ENCODE peak calls at places on chromosomes 11 and 22, in seven cellular contexts. R, K, P, D, S, W and Y are unnamed samples.

GRCh38 chr11:67345949-67346819 is 7.2 kb downstream of the POLD4 start:
- DNase-seq in R (peak), K (no peak), P (peak), D (peak), S (no peak), W (no peak), Y (no peak)

GRCh38 chr11:69775163-69775755 is at the start of gene FGF4:
- DNase-seq in R (no peak), K (no peak), P (no peak), D (no peak), S (no peak), W (no peak), Y (no peak)

GRCh38 chr11:65262775-65263174 is 1.0 kb downstream of the POLA2 start:
- DNase-seq in R (no peak), K (no peak), P (no peak), D (no peak), S (no peak), W (peak), Y (no peak)

GRCh38 chr11:107203656-107204055 is 185.4 kb upstream of the GUCY1A2 start:
- DNase-seq in R (no peak), K (no peak), P (no peak), D (no peak), S (no peak), W (no peak), Y (no peak)

GRCh38 chr11:108929241-108929640 is 264.4 kb downstream of the DDX10 start:
- DNase-seq in R (no peak), K (no peak), P (no peak), D (peak), S (no peak), W (no peak), Y (no peak)

GRCh38 chr22:36442506-36443197 is 38.8 kb downstream of the TXN2 start:
- DNase-seq in R (no peak), K (no peak), P (peak), D (no peak), S (no peak), W (no peak), Y (no peak)

GRCh38 chr11:46845440-46845739 is 690 bp downstream of the CKAP5 start:
- DNase-seq in R (no peak), K (no peak), P (no peak), D (no peak), S (no peak), W (no peak), Y (no peak)

GRCh38 chr22:20064545-20065262 is 15.3 kb upstream of the DGCR8 start:
- DNase-seq in R (no peak), K (no peak), P (no peak), D (no peak), S (no peak), W (peak), Y (no peak)

DNA sequence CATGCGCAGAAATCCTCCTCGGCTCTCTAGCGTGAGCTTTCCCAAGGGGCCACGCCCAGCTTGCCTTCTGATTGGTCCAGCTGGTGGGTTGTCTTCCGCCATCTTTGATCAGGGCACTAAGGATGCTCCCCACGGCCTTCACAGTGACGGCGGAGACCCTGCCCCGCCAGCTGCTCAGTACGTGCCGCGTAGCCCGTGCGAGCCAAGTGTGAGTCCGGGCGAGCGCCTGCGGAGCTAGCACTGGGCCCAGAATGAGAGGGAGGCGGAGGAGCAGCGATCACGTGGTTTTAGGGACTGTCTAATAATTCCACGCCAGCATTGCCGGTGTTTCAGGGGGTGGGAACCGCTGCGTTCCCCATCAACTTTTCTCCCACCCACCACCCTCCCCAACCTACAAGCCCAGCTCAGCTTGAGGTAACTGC is 1.6 kb upstream of the MTFP1 start:
- DNase-seq in R (peak), K (peak), P (peak), D (peak), S (peak), W (peak), Y (peak)
- TF ChIP-seq EP300 in R (no peak), K (peak), P (peak), D (no peak), S (no peak), W (no peak), Y (peak)

GRCh38 chr22:37634505-37635002 is 4.9 kb upstream of the SH3BP1 start:
- DNase-seq in R (no peak), K (no peak), P (no peak), D (no peak), S (peak), W (no peak), Y (no peak)
- H3K4me3 ChIP-seq in R (no peak), K (peak), P (no peak), D (no peak), S (peak), W (no peak), Y (peak)

GRCh38 chr22:45318168-45318557 is 8.4 kb downstream of the FAM118A start:
- DNase-seq in R (peak), K (peak), P (peak), D (no peak), S (peak), W (peak), Y (peak)
- TF ChIP-seq POLR2A in R (no peak), K (no peak), P (no peak), D (no peak), S (no peak), W (no peak), Y (no peak)

DNA sequence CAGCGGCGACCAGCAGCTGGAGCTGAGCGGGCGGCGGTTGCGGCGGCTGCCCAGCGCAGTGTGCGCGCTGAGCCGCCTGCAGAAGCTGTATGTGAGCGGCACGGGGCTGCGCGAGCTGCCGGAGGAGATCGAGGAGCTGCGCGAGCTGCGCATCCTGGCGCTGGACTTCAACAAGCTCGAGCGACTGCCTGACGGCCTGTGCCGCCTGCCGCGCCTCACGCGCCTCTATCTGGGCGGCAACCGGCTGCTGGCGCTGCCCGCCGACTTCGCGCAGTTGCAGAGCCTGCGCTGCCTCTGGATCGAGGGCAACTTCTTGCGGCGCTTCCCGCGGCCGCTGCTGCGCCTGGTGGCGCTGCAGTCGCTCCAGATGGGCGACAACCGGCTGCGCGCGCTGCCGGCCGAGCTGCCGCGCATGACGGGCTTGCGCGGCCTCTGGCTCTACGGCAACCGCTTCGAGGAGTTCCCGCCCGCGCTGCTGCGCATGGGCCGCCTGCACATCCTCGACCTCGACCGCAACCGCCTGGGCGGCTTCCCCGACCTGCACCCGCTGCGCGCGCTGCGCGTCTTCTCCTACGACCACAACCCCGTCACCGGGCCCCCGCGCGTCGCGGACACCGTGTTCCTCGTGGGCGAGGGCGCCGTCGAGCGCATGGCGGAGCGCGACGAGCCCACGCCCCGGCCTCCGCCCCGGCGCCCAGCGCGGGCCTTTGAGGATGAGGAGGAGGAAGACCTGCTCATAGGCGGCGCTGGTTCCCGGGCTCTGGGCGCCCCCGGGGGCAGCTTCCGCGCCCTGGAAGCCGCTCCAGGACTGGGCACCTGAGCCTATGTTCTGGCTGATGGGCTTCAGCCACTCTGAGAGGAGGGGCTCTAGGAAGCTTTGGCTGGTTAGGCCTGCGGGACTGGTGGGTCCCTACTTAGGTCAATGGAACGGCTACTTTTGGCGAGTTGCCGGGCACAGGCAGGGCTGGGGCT is 795 bp downstream of the LRRC10B start:
- DNase-seq in R (peak), K (no peak), P (peak), D (peak), S (no peak), W (peak), Y (peak)
- TF ChIP-seq EP300 in R (no peak), K (no peak), P (no peak), D (no peak), S (no peak), W (no peak), Y (no peak)

DNA sequence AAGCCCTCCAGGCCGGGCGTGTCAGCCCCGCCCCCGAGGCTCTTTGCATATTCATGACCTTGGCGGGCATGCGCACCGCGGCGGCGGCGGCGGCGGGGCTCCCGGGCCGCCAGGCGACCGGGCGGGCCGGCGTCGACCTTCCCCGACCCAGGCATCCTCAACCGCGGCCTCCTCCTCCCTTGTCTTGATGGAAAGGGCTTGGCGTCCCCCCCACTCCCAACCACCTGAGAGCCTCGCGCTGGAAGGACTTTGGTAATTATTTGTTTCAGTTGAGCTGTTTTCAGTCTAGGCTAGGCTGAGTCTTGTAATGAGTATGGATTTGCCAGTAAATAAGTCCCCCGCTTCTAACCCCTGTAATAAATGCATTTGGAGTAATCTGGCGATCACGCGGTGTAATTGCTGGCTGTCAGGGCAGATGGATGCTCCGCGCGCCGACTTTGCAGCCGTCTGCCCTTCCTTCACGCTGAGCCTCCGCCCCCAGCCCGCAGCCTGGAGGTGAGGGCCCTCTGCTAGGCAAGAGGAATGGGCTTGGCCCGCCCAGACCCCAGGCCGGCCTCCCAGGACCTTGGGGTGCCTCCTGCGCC is 25.2 kb downstream of the FLRT1 start:
- DNase-seq in R (peak), K (no peak), P (peak), D (peak), S (no peak), W (no peak), Y (no peak)
- H3K4me3 ChIP-seq in R (no peak), K (peak), P (no peak), D (peak), S (peak), W (no peak), Y (peak)

DNA sequence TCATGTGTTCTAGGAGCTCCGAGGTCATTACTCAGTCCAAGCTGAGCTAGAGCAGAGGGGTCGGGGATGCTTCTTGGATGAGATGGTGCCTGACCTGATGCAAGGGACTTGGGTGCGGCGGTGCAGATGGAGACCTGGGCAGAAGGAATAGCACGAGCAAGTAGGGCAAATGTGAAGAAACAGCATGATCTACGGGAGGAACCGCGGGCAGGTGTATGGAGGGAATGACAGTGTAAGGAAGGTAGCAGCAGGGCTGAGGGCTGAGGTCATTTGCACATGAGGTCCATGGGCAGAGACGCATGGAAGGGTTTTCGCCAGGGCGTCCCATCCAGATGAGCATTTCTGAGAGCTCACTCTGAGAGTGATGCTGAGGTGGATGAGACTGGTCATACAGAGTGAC is 14.9 kb downstream of the SLC37A2 start:
- DNase-seq in R (no peak), K (no peak), P (no peak), D (no peak), S (no peak), W (no peak), Y (peak)
- TF ChIP-seq POLR2A in R (no peak), K (no peak), P (no peak), D (no peak), S (no peak), W (no peak), Y (no peak)